ENCODE peak calls at places on chromosomes 6 and 20, in eight cellular contexts. L is A549; R is natural killer cell; J is activated CD4-positive, alpha-beta T cell treated with anti-CD3 and anti-CD28 coated beads, Interleukin-2, amount 50 U/mL, for 4 hours; I is activated B cell treated with CpG ODN at 0.5 μM for 24 hours; B is fibroblast of lung; M is Daoy; C is AG04449. U is an unnamed sample.

GRCh38 chr6:106546322-106547052 is 82.8 kb downstream of the RTN4IP1 start:
- DNase-seq in L (peak; percentile 36), R (no peak), J (no peak), I (no peak), B (peak; percentile 86), M (peak; percentile 77), C (peak; percentile 41), U (peak; percentile 78)

GRCh38 chr6:135944120-135944519 is 92.6 kb downstream of the PDE7B start:
- DNase-seq in L (no peak), R (no peak), J (no peak), I (no peak), B (no peak), M (no peak), C (no peak), U (no peak)

GRCh38 chr6:26044140-26045045 is 42.8 kb upstream of the HFE start:
- DNase-seq in L (no peak), R (peak; percentile 41), J (no peak), I (peak; percentile 55), B (peak; percentile 35), M (no peak), C (no peak), U (peak; percentile 52)

GRCh38 chr6:31541059-31541657 is 645 bp downstream of the DDX39B start:
- DNase-seq in L (peak; percentile 14), R (peak; percentile 65), J (peak; percentile 56), I (peak; percentile 33), B (peak; percentile 48), M (peak; percentile 77), C (no peak), U (peak; percentile 57)

GRCh38 chr6:14472964-14473363 is 355.4 kb downstream of the CD83 start:
- DNase-seq in L (no peak), R (no peak), J (no peak), I (no peak), B (peak; percentile 27), M (no peak), C (no peak), U (peak; percentile 25)

GRCh38 chr20:18902181-18902725 is 88.7 kb downstream of the SCP2D1 start:
- DNase-seq in L (no peak), R (no peak), J (no peak), I (no peak), B (no peak), M (no peak), C (no peak), U (no peak)

GRCh38 chr20:13286052-13286451 is 65.0 kb downstream of the ISM1 start:
- DNase-seq in L (no peak), R (no peak), J (no peak), I (no peak), B (no peak), M (no peak), C (no peak), U (no peak)

GRCh38 chr6:169851641-169852503 is 100.5 kb downstream of the ERMARD start:
- DNase-seq in L (no peak), R (no peak), J (no peak), I (peak; percentile 5), B (peak; percentile 25), M (peak; percentile 83), C (no peak), U (peak; percentile 63)

GRCh38 chr6:118746100-118746874 is 94.9 kb upstream of the CEP85L start:
- DNase-seq in L (no peak), R (no peak), J (no peak), I (no peak), B (no peak), M (no peak), C (no peak), U (no peak)

GRCh38 chr20:63218701-63219446 is 2.9 kb upstream of the YTHDF1 start:
- DNase-seq in L (no peak), R (no peak), J (no peak), I (no peak), B (no peak), M (no peak), C (no peak), U (no peak)

GRCh38 chr20:52130406-52130805 is 61.2 kb downstream of the ZFP64 start:
- DNase-seq in L (no peak), R (no peak), J (no peak), I (no peak), B (no peak), M (no peak), C (no peak), U (no peak)

GRCh38 chr6:73078908-73079610 is 146.2 kb downstream of the KHDC1L start:
- DNase-seq in L (no peak), R (no peak), J (no peak), I (no peak), B (no peak), M (no peak), C (no peak), U (no peak)

GRCh38 chr20:64072664-64073063 is 6.7 kb downstream of the RGS19 start:
- DNase-seq in L (no peak), R (no peak), J (no peak), I (no peak), B (no peak), M (no peak), C (no peak), U (no peak)

GRCh38 chr6:117600008-117600743 is 2.1 kb downstream of the GOPC start:
- DNase-seq in L (no peak), R (no peak), J (no peak), I (no peak), B (peak; percentile 66), M (no peak), C (no peak), U (peak; percentile 23)

GRCh38 chr20:45725134-45725533 is 3.0 kb downstream of the SPINT4 start:
- DNase-seq in L (no peak), R (no peak), J (no peak), I (no peak), B (no peak), M (no peak), C (no peak), U (no peak)

GRCh38 chr6:38656896-38657295 is 17.2 kb upstream of the BTBD9 start:
- DNase-seq in L (no peak), R (no peak), J (no peak), I (no peak), B (no peak), M (no peak), C (no peak), U (no peak)

GRCh38 chr20:61748376-61748775 is 317.3 kb downstream of the TAF4 start:
- DNase-seq in L (no peak), R (no peak), J (no peak), I (no peak), B (peak; percentile 63), M (no peak), C (no peak), U (peak; percentile 70)

GRCh38 chr6:145199961-145200360 is 535.4 kb downstream of the EPM2A start:
- DNase-seq in L (no peak), R (no peak), J (no peak), I (no peak), B (peak; percentile 13), M (no peak), C (peak; percentile 26), U (no peak)

GRCh38 chr6:87308970-87309369 is 13.4 kb upstream of the SMIM8 start:
- DNase-seq in L (no peak), R (no peak), J (no peak), I (no peak), B (no peak), M (peak; percentile 8), C (no peak), U (no peak)

GRCh38 chr6:133568970-133569889 is 319.7 kb upstream of the TCF21 start:
- DNase-seq in L (peak; percentile 92), R (no peak), J (no peak), I (no peak), B (peak; percentile 83), M (peak; percentile 90), C (peak; percentile 50), U (peak; percentile 77)

GRCh38 chr6:142635130-142635529 is 309.8 kb downstream of the HIVEP2 start:
- DNase-seq in L (no peak), R (no peak), J (no peak), I (no peak), B (peak; percentile 64), M (peak; percentile 50), C (no peak), U (peak; percentile 25)